ENCODE peak calls at places on chromosomes 12 and 14, in ten cellular contexts. One of them, this sample, is unnamed.

GRCh38 chr14:92847220-92848148 is 53.4 kb downstream of the GOLGA5 start:
- DNase-seq in choroid plexus epithelial cell: no peak
- DNase-seq in CD8-positive, alpha-beta T cell: no peak
- DNase-seq in cardiac fibroblast: no peak
- DNase-seq in GM23338: no peak
- DNase-seq in endothelial cell: no peak
- DNase-seq in HFFc6: no peak
- DNase-seq in MCF 10A: no peak
- DNase-seq in AG10803: no peak
- DNase-seq in HFF-Myc: no peak
- DNase-seq in this sample: no peak

GRCh38 chr12:6539276-6540134 is 5.2 kb downstream of the GAPDH start:
- DNase-seq in choroid plexus epithelial cell: no peak
- DNase-seq in CD8-positive, alpha-beta T cell: no peak
- DNase-seq in cardiac fibroblast: no peak
- DNase-seq in GM23338: peak
- DNase-seq in endothelial cell: no peak
- DNase-seq in HFFc6: no peak
- DNase-seq in MCF 10A: peak
- DNase-seq in AG10803: no peak
- DNase-seq in HFF-Myc: no peak
- DNase-seq in this sample: peak

GRCh38 chr12:77577756-77578155 is 252.9 kb upstream of the NAV3 start:
- DNase-seq in choroid plexus epithelial cell: peak
- DNase-seq in CD8-positive, alpha-beta T cell: no peak
- DNase-seq in cardiac fibroblast: no peak
- DNase-seq in GM23338: no peak
- DNase-seq in endothelial cell: no peak
- DNase-seq in HFFc6: peak
- DNase-seq in MCF 10A: no peak
- DNase-seq in AG10803: peak
- DNase-seq in HFF-Myc: no peak
- DNase-seq in this sample: no peak

GRCh38 chr12:100058482-100059029 is 73.8 kb upstream of the ANKS1B start:
- DNase-seq in choroid plexus epithelial cell: peak
- DNase-seq in CD8-positive, alpha-beta T cell: no peak
- DNase-seq in cardiac fibroblast: peak
- DNase-seq in GM23338: no peak
- DNase-seq in endothelial cell: no peak
- DNase-seq in HFFc6: peak
- DNase-seq in MCF 10A: peak
- DNase-seq in AG10803: peak
- DNase-seq in HFF-Myc: peak
- DNase-seq in this sample: peak

GRCh38 chr12:3122841-3123678 is 45.9 kb downstream of the TSPAN9 start:
- DNase-seq in choroid plexus epithelial cell: peak
- DNase-seq in CD8-positive, alpha-beta T cell: no peak
- DNase-seq in cardiac fibroblast: peak
- DNase-seq in GM23338: peak
- DNase-seq in endothelial cell: peak
- DNase-seq in HFFc6: peak
- DNase-seq in MCF 10A: peak
- DNase-seq in AG10803: peak
- DNase-seq in HFF-Myc: no peak
- DNase-seq in this sample: peak

GRCh38 chr14:78790262-78790661 is 620.1 kb downstream of the NRXN3 start:
- DNase-seq in choroid plexus epithelial cell: peak
- DNase-seq in CD8-positive, alpha-beta T cell: no peak
- DNase-seq in cardiac fibroblast: no peak
- DNase-seq in GM23338: peak
- DNase-seq in endothelial cell: peak
- DNase-seq in HFFc6: no peak
- DNase-seq in MCF 10A: no peak
- DNase-seq in AG10803: no peak
- DNase-seq in HFF-Myc: no peak
- DNase-seq in this sample: no peak

GRCh38 chr14:100072783-100073346 is 7.6 kb downstream of the EVL start:
- DNase-seq in choroid plexus epithelial cell: peak
- DNase-seq in CD8-positive, alpha-beta T cell: no peak
- DNase-seq in cardiac fibroblast: no peak
- DNase-seq in GM23338: peak
- DNase-seq in endothelial cell: no peak
- DNase-seq in HFFc6: no peak
- DNase-seq in MCF 10A: peak
- DNase-seq in AG10803: no peak
- DNase-seq in HFF-Myc: no peak
- DNase-seq in this sample: no peak

GRCh38 chr14:99035268-99035667 is 236.7 kb downstream of the BCL11B start:
- DNase-seq in choroid plexus epithelial cell: no peak
- DNase-seq in CD8-positive, alpha-beta T cell: no peak
- DNase-seq in cardiac fibroblast: peak
- DNase-seq in GM23338: no peak
- DNase-seq in endothelial cell: no peak
- DNase-seq in HFFc6: peak
- DNase-seq in MCF 10A: peak
- DNase-seq in AG10803: peak
- DNase-seq in HFF-Myc: peak
- DNase-seq in this sample: peak

GRCh38 chr12:117034691-117035090 is 64.5 kb downstream of the TESC start:
- DNase-seq in choroid plexus epithelial cell: no peak
- DNase-seq in CD8-positive, alpha-beta T cell: no peak
- DNase-seq in cardiac fibroblast: no peak
- DNase-seq in GM23338: no peak
- DNase-seq in endothelial cell: no peak
- DNase-seq in HFFc6: no peak
- DNase-seq in MCF 10A: no peak
- DNase-seq in AG10803: no peak
- DNase-seq in HFF-Myc: no peak
- DNase-seq in this sample: no peak

GRCh38 chr14:60266021-60266937 is 17.3 kb downstream of the PPM1A start:
- DNase-seq in choroid plexus epithelial cell: peak
- DNase-seq in CD8-positive, alpha-beta T cell: no peak
- DNase-seq in cardiac fibroblast: peak
- DNase-seq in GM23338: peak
- DNase-seq in endothelial cell: peak
- DNase-seq in HFFc6: peak
- DNase-seq in MCF 10A: peak
- DNase-seq in AG10803: peak
- DNase-seq in HFF-Myc: no peak
- DNase-seq in this sample: peak

GRCh38 chr12:103654816-103655215 is 67.7 kb downstream of the STAB2 start:
- DNase-seq in choroid plexus epithelial cell: no peak
- DNase-seq in CD8-positive, alpha-beta T cell: no peak
- DNase-seq in cardiac fibroblast: no peak
- DNase-seq in GM23338: no peak
- DNase-seq in endothelial cell: no peak
- DNase-seq in HFFc6: no peak
- DNase-seq in MCF 10A: no peak
- DNase-seq in AG10803: no peak
- DNase-seq in HFF-Myc: no peak
- DNase-seq in this sample: no peak

GRCh38 chr12:103656291-103656690 is 69.2 kb downstream of the STAB2 start:
- DNase-seq in choroid plexus epithelial cell: no peak
- DNase-seq in CD8-positive, alpha-beta T cell: no peak
- DNase-seq in cardiac fibroblast: no peak
- DNase-seq in GM23338: no peak
- DNase-seq in endothelial cell: no peak
- DNase-seq in HFFc6: no peak
- DNase-seq in MCF 10A: no peak
- DNase-seq in AG10803: no peak
- DNase-seq in HFF-Myc: no peak
- DNase-seq in this sample: no peak

GRCh38 chr12:103652808-103653207 is 65.7 kb downstream of the STAB2 start:
- DNase-seq in choroid plexus epithelial cell: no peak
- DNase-seq in CD8-positive, alpha-beta T cell: no peak
- DNase-seq in cardiac fibroblast: no peak
- DNase-seq in GM23338: no peak
- DNase-seq in endothelial cell: no peak
- DNase-seq in HFFc6: no peak
- DNase-seq in MCF 10A: no peak
- DNase-seq in AG10803: no peak
- DNase-seq in HFF-Myc: no peak
- DNase-seq in this sample: no peak

GRCh38 chr12:103657331-103657730 is 70.3 kb downstream of the STAB2 start:
- DNase-seq in choroid plexus epithelial cell: peak
- DNase-seq in CD8-positive, alpha-beta T cell: no peak
- DNase-seq in cardiac fibroblast: peak
- DNase-seq in GM23338: no peak
- DNase-seq in endothelial cell: no peak
- DNase-seq in HFFc6: peak
- DNase-seq in MCF 10A: peak
- DNase-seq in AG10803: no peak
- DNase-seq in HFF-Myc: peak
- DNase-seq in this sample: no peak
- TF ChIP-seq CTCF in choroid plexus epithelial cell: no peak
- TF ChIP-seq CTCF in CD8-positive, alpha-beta T cell: no peak
- TF ChIP-seq CTCF in cardiac fibroblast: no peak
- TF ChIP-seq CTCF in GM23338: no peak
- TF ChIP-seq CTCF in endothelial cell: no peak
- TF ChIP-seq CTCF in HFFc6: no peak
- TF ChIP-seq CTCF in MCF 10A: no peak
- TF ChIP-seq CTCF in AG10803: no peak
- TF ChIP-seq CTCF in HFF-Myc: no peak
- TF ChIP-seq CTCF in this sample: no peak

DNA sequence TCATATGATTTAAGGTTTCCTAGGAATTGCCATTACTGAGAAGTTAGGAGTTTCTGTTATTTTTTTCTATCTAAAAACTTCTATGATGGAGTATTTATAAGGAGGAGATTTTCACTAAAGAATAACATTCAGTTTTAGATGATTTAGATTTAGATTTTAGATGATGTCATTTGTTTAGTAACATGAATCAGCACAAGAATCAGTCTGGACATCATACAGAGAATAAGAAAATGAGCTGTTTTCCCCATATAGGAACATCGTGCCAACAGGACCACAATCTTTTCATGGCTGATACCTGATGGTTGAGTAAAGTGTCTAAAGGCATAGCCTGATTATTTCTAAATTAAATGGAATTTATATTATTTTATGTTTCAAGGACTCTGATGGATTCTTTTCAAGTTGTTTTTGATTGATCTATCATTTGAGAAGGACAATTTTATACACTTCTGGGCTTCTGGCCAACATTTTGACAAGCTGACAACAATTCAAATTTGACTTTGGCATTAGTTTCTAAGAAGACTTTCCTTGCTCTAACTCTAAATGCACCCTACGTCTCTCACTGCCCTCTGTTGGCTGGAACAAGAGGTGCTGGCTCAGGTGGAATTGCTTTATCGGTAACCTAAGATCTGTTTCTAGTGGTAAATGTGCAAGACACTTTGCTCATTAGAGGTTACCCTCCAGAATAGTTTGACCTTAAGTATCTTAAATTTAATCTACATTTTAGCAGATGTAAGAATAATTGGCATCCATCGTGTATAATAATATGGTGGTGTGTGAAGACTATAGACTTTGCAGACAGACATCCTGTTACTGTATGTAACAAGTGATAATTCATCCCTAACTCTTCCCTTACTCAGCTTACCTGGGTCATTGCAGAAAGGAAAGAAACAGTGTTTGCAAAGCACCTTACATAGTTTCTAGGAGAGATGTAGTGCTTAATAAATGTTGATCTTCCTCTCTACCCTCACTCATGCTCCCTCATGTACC is 42.8 kb upstream of the CPSF6 start:
- DNase-seq in choroid plexus epithelial cell: peak
- DNase-seq in CD8-positive, alpha-beta T cell: no peak
- DNase-seq in cardiac fibroblast: peak
- DNase-seq in GM23338: peak
- DNase-seq in endothelial cell: no peak
- DNase-seq in HFFc6: peak
- DNase-seq in MCF 10A: peak
- DNase-seq in AG10803: peak
- DNase-seq in HFF-Myc: no peak
- DNase-seq in this sample: peak
- TF ChIP-seq CTCF in choroid plexus epithelial cell: peak
- TF ChIP-seq CTCF in CD8-positive, alpha-beta T cell: no peak
- TF ChIP-seq CTCF in cardiac fibroblast: peak
- TF ChIP-seq CTCF in GM23338: peak
- TF ChIP-seq CTCF in endothelial cell: no peak
- TF ChIP-seq CTCF in HFFc6: peak
- TF ChIP-seq CTCF in MCF 10A: no peak
- TF ChIP-seq CTCF in AG10803: peak
- TF ChIP-seq CTCF in HFF-Myc: peak
- TF ChIP-seq CTCF in this sample: peak

DNA sequence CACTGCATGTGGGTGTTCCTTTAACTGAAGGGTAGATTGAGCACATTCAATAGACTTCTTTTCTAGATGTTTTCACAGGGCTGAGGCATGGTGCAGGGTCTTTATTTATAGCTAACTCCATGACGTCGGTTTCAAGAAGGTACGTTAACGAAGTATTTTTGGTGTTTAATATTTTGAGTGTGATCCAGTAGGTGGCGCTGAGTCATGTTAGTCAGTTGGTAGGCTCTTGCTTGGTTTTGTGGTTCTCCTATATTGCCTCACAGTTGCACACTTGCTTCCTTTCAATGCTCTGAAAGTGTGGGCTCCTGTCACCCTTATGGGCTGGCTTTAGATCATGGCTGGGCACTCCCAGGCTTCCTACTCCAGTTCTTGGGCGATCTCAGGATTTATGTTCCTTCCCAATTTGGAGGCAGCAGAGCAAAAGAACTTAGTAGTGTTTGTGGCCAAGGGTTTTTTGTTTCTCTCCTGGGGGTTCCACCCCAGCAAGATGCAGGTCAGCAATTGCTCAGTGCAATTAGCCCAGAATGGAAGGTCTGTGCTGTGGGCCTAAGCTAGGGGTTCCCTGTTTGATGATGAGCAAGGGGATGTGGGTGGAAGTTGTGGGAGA is 471.6 kb upstream of the FOXG1 start:
- DNase-seq in choroid plexus epithelial cell: peak
- DNase-seq in CD8-positive, alpha-beta T cell: no peak
- DNase-seq in cardiac fibroblast: peak
- DNase-seq in GM23338: peak
- DNase-seq in endothelial cell: peak
- DNase-seq in HFFc6: no peak
- DNase-seq in MCF 10A: peak
- DNase-seq in AG10803: no peak
- DNase-seq in HFF-Myc: no peak
- DNase-seq in this sample: no peak
- TF ChIP-seq CTCF in choroid plexus epithelial cell: peak
- TF ChIP-seq CTCF in CD8-positive, alpha-beta T cell: no peak
- TF ChIP-seq CTCF in cardiac fibroblast: peak
- TF ChIP-seq CTCF in GM23338: peak
- TF ChIP-seq CTCF in endothelial cell: peak
- TF ChIP-seq CTCF in HFFc6: no peak
- TF ChIP-seq CTCF in MCF 10A: peak
- TF ChIP-seq CTCF in AG10803: no peak
- TF ChIP-seq CTCF in HFF-Myc: peak
- TF ChIP-seq CTCF in this sample: no peak

DNA sequence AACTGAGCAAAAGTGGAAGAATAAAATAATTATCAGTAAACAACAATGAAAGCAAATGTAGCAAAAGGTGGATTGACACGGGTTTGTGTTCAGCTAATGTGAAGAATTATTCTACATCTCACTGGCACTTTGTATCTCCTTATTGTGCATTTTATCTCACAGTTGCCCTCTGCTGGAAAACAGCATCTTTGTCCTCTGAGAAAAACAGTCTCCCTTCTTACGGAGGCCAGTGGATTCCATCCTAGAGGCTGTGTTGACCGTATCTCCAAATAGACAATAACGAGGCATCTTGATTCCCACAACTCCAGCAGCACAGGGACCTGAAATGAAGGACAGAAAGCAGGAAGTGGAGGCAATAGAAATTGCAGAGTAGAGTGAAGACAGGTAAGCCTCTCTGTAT is 51.3 kb upstream of the PLBD1 start:
- DNase-seq in choroid plexus epithelial cell: peak
- DNase-seq in CD8-positive, alpha-beta T cell: no peak
- DNase-seq in cardiac fibroblast: peak
- DNase-seq in GM23338: peak
- DNase-seq in endothelial cell: no peak
- DNase-seq in HFFc6: no peak
- DNase-seq in MCF 10A: peak
- DNase-seq in AG10803: peak
- DNase-seq in HFF-Myc: no peak
- DNase-seq in this sample: no peak
- TF ChIP-seq CTCF in choroid plexus epithelial cell: peak
- TF ChIP-seq CTCF in CD8-positive, alpha-beta T cell: no peak
- TF ChIP-seq CTCF in cardiac fibroblast: peak
- TF ChIP-seq CTCF in GM23338: peak
- TF ChIP-seq CTCF in endothelial cell: no peak
- TF ChIP-seq CTCF in HFFc6: peak
- TF ChIP-seq CTCF in MCF 10A: peak
- TF ChIP-seq CTCF in AG10803: peak
- TF ChIP-seq CTCF in HFF-Myc: peak
- TF ChIP-seq CTCF in this sample: peak